ENCODE peak calls at places on chromosome 14, in ten cellular contexts. S is A549, H is lower leg skin, L is uterus, Q is GM12892, G is prostate gland, E is HCT116, F is erythroblast, N is IMR-90, X is gastrocnemius medialis. I is an unnamed sample.

GRCh38 chr14:38553586-38553985 is 297.7 kb upstream of the CLEC14A start:
- DNase-seq in S (no peak), H (no peak), L (no peak), Q (no peak), G (no peak), E (no peak), F (no peak), N (peak), X (no peak), I (peak)

GRCh38 chr14:33477752-33478151 is 473.1 kb downstream of the EGLN3 start:
- DNase-seq in S (no peak), H (no peak), L (no peak), Q (no peak), G (no peak), E (no peak), F (no peak), N (no peak), X (no peak), I (no peak)

GRCh38 chr14:82230748-82231147 is 697.1 kb upstream of the SEL1L start:
- DNase-seq in S (no peak), H (no peak), L (no peak), Q (no peak), G (no peak), E (no peak), F (no peak), N (no peak), X (no peak), I (no peak)

GRCh38 chr14:30210630-30211029 is 283.0 kb upstream of the PRKD1 start:
- DNase-seq in S (no peak), H (no peak), L (no peak), Q (no peak), G (no peak), E (no peak), F (no peak), N (peak), X (no peak), I (no peak)

GRCh38 chr14:23729720-23730387 is 93.7 kb downstream of the DHRS2 start:
- DNase-seq in S (peak), H (no peak), L (no peak), Q (no peak), G (no peak), E (no peak), F (no peak), N (no peak), X (no peak), I (no peak)

GRCh38 chr14:102541771-102542170 is 32.2 kb upstream of the ANKRD9 start:
- DNase-seq in S (no peak), H (no peak), L (no peak), Q (no peak), G (no peak), E (no peak), F (no peak), N (no peak), X (no peak), I (no peak)

GRCh38 chr14:26841920-26842741 is 244.3 kb upstream of the NOVA1 start:
- DNase-seq in S (peak), H (peak), L (peak), Q (no peak), G (peak), E (no peak), F (no peak), N (peak), X (peak), I (peak)

GRCh38 chr14:74858022-74858421 is 17.9 kb downstream of the PROX2 start:
- DNase-seq in S (no peak), H (no peak), L (no peak), Q (no peak), G (no peak), E (no peak), F (no peak), N (no peak), X (no peak), I (no peak)

GRCh38 chr14:60092516-60092915 is 793 bp downstream of the PCNX4 start:
- DNase-seq in S (peak), H (no peak), L (peak), Q (no peak), G (peak), E (no peak), F (peak), N (peak), X (no peak), I (no peak)

GRCh38 chr14:49861581-49861922 is 9.0 kb upstream of the NEMF start:
- DNase-seq in S (peak), H (peak), L (peak), Q (no peak), G (peak), E (no peak), F (peak), N (peak), X (peak), I (no peak)
- TF ChIP-seq POLR2A in S (peak), H (no peak), L (no peak), Q (peak), G (peak), E (no peak), F (no peak), N (peak), X (no peak), I (peak)

GRCh38 chr14:104687601-104688504 is 1.6 kb upstream of the INF2 start:
- DNase-seq in S (peak), H (no peak), L (peak), Q (no peak), G (peak), E (peak), F (no peak), N (no peak), X (peak), I (peak)
- TF ChIP-seq POLR2A in S (peak), H (no peak), L (peak), Q (no peak), G (peak), E (no peak), F (no peak), N (no peak), X (peak), I (no peak)

GRCh38 chr14:20971705-20972021 is 16.4 kb downstream of the RNASE2 start:
- DNase-seq in S (no peak), H (no peak), L (no peak), Q (no peak), G (no peak), E (no peak), F (no peak), N (no peak), X (no peak), I (no peak)

GRCh38 chr14:20973501-20973900 is 16.3 kb upstream of the METTL17 start:
- DNase-seq in S (no peak), H (no peak), L (no peak), Q (no peak), G (no peak), E (no peak), F (no peak), N (no peak), X (no peak), I (no peak)

GRCh38 chr14:20970647-20970982 is 15.3 kb downstream of the RNASE2 start:
- DNase-seq in S (no peak), H (no peak), L (no peak), Q (no peak), G (no peak), E (no peak), F (no peak), N (no peak), X (no peak), I (no peak)

GRCh38 chr14:20970983-20971704 is 15.9 kb downstream of the RNASE2 start:
- DNase-seq in S (peak), H (peak), L (peak), Q (peak), G (peak), E (peak), F (peak), N (peak), X (peak), I (peak)

DNA sequence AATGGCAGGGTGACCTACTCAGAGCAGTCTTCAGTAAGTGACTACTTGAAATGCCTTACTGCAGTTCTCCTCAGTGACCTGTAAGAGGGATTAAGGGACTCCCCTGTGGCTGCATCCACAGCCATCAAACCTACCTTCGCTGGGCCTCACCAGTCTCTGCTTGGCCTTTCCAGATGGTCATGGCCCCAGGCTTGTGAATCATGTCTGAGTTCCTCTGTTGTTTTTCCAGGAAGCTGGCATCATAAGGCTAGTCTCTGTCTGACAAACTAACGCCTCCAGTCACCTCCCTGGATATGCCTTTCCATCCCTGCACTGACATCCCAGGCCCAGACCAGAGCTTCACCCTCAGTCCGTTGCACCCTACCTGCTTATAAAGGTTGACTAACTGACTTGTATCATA is 14.0 kb downstream of the RNASE2 start:
- DNase-seq in S (no peak), H (no peak), L (no peak), Q (no peak), G (no peak), E (no peak), F (no peak), N (no peak), X (no peak), I (no peak)
- TF ChIP-seq POLR2A in S (no peak), H (no peak), L (no peak), Q (no peak), G (no peak), E (no peak), F (no peak), N (no peak), X (no peak), I (no peak)

DNA sequence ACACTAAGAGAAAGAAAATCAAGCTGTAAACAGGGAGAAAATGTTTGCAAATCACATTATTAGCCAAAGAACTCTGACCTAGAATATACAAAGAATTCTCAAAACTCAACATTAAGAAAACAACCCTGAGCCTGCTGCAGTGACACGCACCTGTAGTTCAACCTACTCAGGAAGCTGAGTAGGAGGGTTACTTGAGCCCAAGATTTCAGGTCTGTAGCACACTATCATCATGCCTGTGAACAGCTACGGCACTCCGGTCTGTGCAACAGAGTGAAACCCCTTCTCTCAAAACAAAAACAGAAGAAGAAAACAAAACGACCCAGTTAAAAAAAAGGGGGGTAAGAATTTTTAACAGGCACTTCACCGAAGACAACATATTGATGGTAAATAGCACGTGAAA is 20.8 kb downstream of the SAV1 start:
- DNase-seq in S (no peak), H (no peak), L (no peak), Q (peak), G (no peak), E (no peak), F (no peak), N (no peak), X (no peak), I (no peak)
- TF ChIP-seq POLR2A in S (no peak), H (no peak), L (no peak), Q (no peak), G (no peak), E (no peak), F (no peak), N (no peak), X (no peak), I (no peak)

GRCh38 chr14:21055473-21056117 is 2.0 kb upstream of the RNASE8 start:
- DNase-seq in S (no peak), H (no peak), L (no peak), Q (no peak), G (no peak), E (no peak), F (no peak), N (no peak), X (no peak), I (no peak)
- TF ChIP-seq POLR2A in S (no peak), H (no peak), L (no peak), Q (no peak), G (no peak), E (no peak), F (no peak), N (no peak), X (no peak), I (no peak)

DNA sequence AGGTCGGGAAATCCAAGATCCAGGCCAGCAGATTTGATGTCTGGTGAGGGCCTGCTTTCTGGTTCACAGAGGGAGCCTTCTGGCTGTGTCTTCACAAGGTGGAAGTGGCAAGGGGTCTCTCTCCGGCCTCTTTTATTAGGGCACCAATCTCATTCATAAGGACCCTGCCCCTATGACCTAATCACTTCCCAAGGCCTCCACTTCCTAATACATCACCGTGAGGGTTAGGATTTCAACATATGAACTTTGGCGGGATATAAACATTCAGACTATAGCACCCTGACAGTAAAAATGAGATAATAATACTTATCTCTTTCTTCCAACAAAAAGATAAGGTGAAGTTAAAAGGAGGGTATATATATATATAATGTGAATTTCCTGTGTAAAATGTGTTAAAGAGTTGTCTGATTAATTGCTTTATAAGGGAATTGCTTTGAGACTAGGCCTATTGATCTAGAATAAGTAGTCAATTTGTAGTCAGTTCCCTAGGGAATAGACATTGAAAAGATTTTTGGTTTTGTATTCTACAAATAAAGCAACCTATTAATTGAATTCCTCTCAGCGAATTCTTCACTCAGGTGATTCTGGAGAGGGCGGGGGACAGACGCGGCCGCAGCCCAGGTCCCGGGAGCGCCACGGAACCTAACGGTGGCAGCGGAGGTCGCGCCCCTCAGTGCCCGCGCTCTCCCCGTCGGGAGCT is 516 bp upstream of the LGALS3 start:
- DNase-seq in S (no peak), H (no peak), L (no peak), Q (no peak), G (peak), E (no peak), F (no peak), N (no peak), X (no peak), I (no peak)
- TF ChIP-seq POLR2A in S (no peak), H (no peak), L (no peak), Q (no peak), G (no peak), E (no peak), F (no peak), N (no peak), X (no peak), I (no peak)

GRCh38 chr14:100975668-100976067 is 72.1 kb upstream of the RTL1 start:
- DNase-seq in S (no peak), H (no peak), L (no peak), Q (no peak), G (no peak), E (no peak), F (no peak), N (peak), X (no peak), I (no peak)
- TF ChIP-seq POLR2A in S (no peak), H (no peak), L (no peak), Q (no peak), G (no peak), E (no peak), F (no peak), N (no peak), X (no peak), I (no peak)